ENCODE peak calls at places on chromosomes 2 and 18, in seven cellular contexts. One of them, this sample, is unnamed.

GRCh38 chr2:141810148-141810547 is 320.7 kb downstream of the LRP1B start:
- DNase-seq in neuronal stem cell: no peak
- DNase-seq in H1: no peak
- DNase-seq in IMR-90: no peak
- DNase-seq in H9: no peak
- DNase-seq in mesenchymal stem cell: no peak
- DNase-seq in trophoblast cell: no peak
- DNase-seq in this sample: no peak

GRCh38 chr2:83536489-83537020 is 922.5 kb downstream of the SUCLG1 start:
- DNase-seq in neuronal stem cell: no peak
- DNase-seq in H1: no peak
- DNase-seq in IMR-90: no peak
- DNase-seq in H9: no peak
- DNase-seq in mesenchymal stem cell: no peak
- DNase-seq in trophoblast cell: no peak
- DNase-seq in this sample: no peak

GRCh38 chr2:54977149-54977548 is 73.1 kb downstream of the RTN4 start:
- DNase-seq in neuronal stem cell: no peak
- DNase-seq in H1: no peak
- DNase-seq in IMR-90: no peak
- DNase-seq in H9: no peak
- DNase-seq in mesenchymal stem cell: peak
- DNase-seq in trophoblast cell: no peak
- DNase-seq in this sample: no peak

GRCh38 chr18:51009071-51009470 is 20.9 kb upstream of the SMAD4 start:
- DNase-seq in neuronal stem cell: no peak
- DNase-seq in H1: no peak
- DNase-seq in IMR-90: peak
- DNase-seq in H9: no peak
- DNase-seq in mesenchymal stem cell: peak
- DNase-seq in trophoblast cell: no peak
- DNase-seq in this sample: peak

GRCh38 chr18:28854964-28855363 is 678.0 kb upstream of the CDH2 start:
- DNase-seq in neuronal stem cell: no peak
- DNase-seq in H1: no peak
- DNase-seq in IMR-90: peak
- DNase-seq in H9: no peak
- DNase-seq in mesenchymal stem cell: peak
- DNase-seq in trophoblast cell: no peak
- DNase-seq in this sample: peak

GRCh38 chr2:64750817-64751285 is 97.1 kb upstream of the SERTAD2 start:
- DNase-seq in neuronal stem cell: peak
- DNase-seq in H1: peak
- DNase-seq in IMR-90: peak
- DNase-seq in H9: peak
- DNase-seq in mesenchymal stem cell: peak
- DNase-seq in trophoblast cell: peak
- DNase-seq in this sample: peak

GRCh38 chr2:187155472-187155871 is 292.6 kb downstream of the CALCRL start:
- DNase-seq in neuronal stem cell: no peak
- DNase-seq in H1: no peak
- DNase-seq in IMR-90: no peak
- DNase-seq in H9: no peak
- DNase-seq in mesenchymal stem cell: peak
- DNase-seq in trophoblast cell: no peak
- DNase-seq in this sample: no peak

GRCh38 chr18:51884039-51884438 is 456.0 kb upstream of the DCC start:
- DNase-seq in neuronal stem cell: no peak
- DNase-seq in H1: no peak
- DNase-seq in IMR-90: no peak
- DNase-seq in H9: no peak
- DNase-seq in mesenchymal stem cell: no peak
- DNase-seq in trophoblast cell: no peak
- DNase-seq in this sample: no peak

GRCh38 chr2:13666582-13667414 is 950.1 kb downstream of the TRIB2 start:
- DNase-seq in neuronal stem cell: no peak
- DNase-seq in H1: no peak
- DNase-seq in IMR-90: no peak
- DNase-seq in H9: no peak
- DNase-seq in mesenchymal stem cell: no peak
- DNase-seq in trophoblast cell: peak
- DNase-seq in this sample: no peak

GRCh38 chr2:182133195-182133891 is 147.7 kb downstream of the PPP1R1C start:
- DNase-seq in neuronal stem cell: no peak
- DNase-seq in H1: no peak
- DNase-seq in IMR-90: peak
- DNase-seq in H9: no peak
- DNase-seq in mesenchymal stem cell: no peak
- DNase-seq in trophoblast cell: no peak
- DNase-seq in this sample: no peak

GRCh38 chr2:81991282-81991681 is 1686.7 kb upstream of the LRRTM1 start:
- DNase-seq in neuronal stem cell: no peak
- DNase-seq in H1: no peak
- DNase-seq in IMR-90: no peak
- DNase-seq in H9: no peak
- DNase-seq in mesenchymal stem cell: no peak
- DNase-seq in trophoblast cell: no peak
- DNase-seq in this sample: no peak

GRCh38 chr18:35141077-35141476 is 99.8 kb upstream of the ZNF397 start:
- DNase-seq in neuronal stem cell: no peak
- DNase-seq in H1: no peak
- DNase-seq in IMR-90: no peak
- DNase-seq in H9: no peak
- DNase-seq in mesenchymal stem cell: no peak
- DNase-seq in trophoblast cell: no peak
- DNase-seq in this sample: no peak

GRCh38 chr2:143841935-143842334 is 678.0 kb downstream of the ZEB2 start:
- DNase-seq in neuronal stem cell: no peak
- DNase-seq in H1: no peak
- DNase-seq in IMR-90: peak
- DNase-seq in H9: no peak
- DNase-seq in mesenchymal stem cell: peak
- DNase-seq in trophoblast cell: no peak
- DNase-seq in this sample: peak

GRCh38 chr2:205103699-205104098 is 558.4 kb downstream of the PARD3B start:
- DNase-seq in neuronal stem cell: no peak
- DNase-seq in H1: no peak
- DNase-seq in IMR-90: no peak
- DNase-seq in H9: no peak
- DNase-seq in mesenchymal stem cell: no peak
- DNase-seq in trophoblast cell: no peak
- DNase-seq in this sample: no peak

GRCh38 chr18:68435581-68435980 is 279.3 kb downstream of the TMX3 start:
- DNase-seq in neuronal stem cell: no peak
- DNase-seq in H1: no peak
- DNase-seq in IMR-90: no peak
- DNase-seq in H9: no peak
- DNase-seq in mesenchymal stem cell: no peak
- DNase-seq in trophoblast cell: no peak
- DNase-seq in this sample: no peak

GRCh38 chr2:28407976-28408690 is 15.5 kb downstream of the FOSL2 start:
- DNase-seq in neuronal stem cell: no peak
- DNase-seq in H1: no peak
- DNase-seq in IMR-90: no peak
- DNase-seq in H9: no peak
- DNase-seq in mesenchymal stem cell: no peak
- DNase-seq in trophoblast cell: peak
- DNase-seq in this sample: no peak

GRCh38 chr2:58866040-58866439 is 624.9 kb upstream of the FANCL start:
- DNase-seq in neuronal stem cell: peak
- DNase-seq in H1: peak
- DNase-seq in IMR-90: no peak
- DNase-seq in H9: peak
- DNase-seq in mesenchymal stem cell: no peak
- DNase-seq in trophoblast cell: no peak
- DNase-seq in this sample: peak

DNA sequence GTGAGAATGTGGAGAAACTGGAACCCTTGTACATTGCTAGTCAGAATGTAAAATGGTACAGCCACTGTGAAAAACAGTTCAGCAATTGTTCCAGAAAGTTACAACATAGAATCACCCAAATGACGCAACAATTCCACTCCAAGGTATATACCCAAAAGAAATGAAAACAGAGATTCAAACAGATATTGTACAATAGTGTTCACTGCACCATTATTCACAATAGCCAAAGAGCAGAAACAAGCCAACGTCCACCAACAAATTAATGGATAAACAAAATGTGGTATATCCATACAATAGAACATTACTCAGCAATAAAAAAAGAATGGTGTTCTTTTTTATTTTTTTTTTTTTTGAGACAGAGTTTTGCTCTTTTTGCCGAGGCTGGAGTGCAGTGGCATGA is 10.9 kb downstream of the CLASP1 start:
- DNase-seq in neuronal stem cell: no peak
- DNase-seq in H1: no peak
- DNase-seq in IMR-90: no peak
- DNase-seq in H9: no peak
- DNase-seq in mesenchymal stem cell: no peak
- DNase-seq in trophoblast cell: no peak
- DNase-seq in this sample: no peak
- H3K4ac ChIP-seq in neuronal stem cell: no peak
- H3K4ac ChIP-seq in H1: no peak
- H3K4ac ChIP-seq in IMR-90: no peak
- H3K4ac ChIP-seq in H9: no peak
- H3K4ac ChIP-seq in mesenchymal stem cell: no peak
- H3K4ac ChIP-seq in trophoblast cell: no peak
- H3K4ac ChIP-seq in this sample: no peak

DNA sequence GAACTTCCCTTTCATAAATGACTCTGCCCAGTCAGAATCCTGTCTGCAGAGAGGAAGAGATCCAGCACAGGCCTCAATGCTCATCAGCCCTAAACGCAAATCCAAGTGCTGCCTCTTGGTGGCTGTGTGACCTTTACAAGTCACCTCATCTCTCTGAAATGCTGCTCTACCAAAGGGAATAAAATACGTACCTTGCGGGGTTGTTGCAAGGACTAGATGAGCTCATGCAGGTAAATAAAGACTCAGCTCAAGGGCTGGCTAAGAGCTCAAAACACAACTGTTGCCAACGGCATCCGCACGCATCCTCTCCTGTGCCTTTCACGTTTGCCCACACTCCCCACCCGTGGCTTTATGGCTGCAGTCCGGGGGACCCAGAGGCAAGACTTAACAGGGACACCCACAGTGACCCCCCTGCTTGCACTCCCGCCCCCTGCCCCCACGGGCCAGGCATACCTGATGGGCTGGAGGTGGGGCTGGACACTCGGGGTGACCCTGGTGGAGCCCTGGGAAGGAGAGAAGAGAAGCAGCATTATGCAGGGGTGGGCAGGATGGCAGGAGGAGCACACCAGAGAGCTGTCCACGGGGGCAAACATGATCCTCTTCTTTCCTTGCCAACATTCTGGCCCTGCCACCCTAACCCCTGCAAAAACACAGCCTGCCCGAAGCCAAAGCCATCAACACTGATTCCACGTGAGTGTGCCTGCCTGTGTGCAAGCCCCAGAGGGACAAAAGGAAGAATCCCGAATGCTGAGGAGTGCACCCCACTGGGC is 102.6 kb downstream of the TNS1 start:
- DNase-seq in neuronal stem cell: no peak
- DNase-seq in H1: no peak
- DNase-seq in IMR-90: no peak
- DNase-seq in H9: no peak
- DNase-seq in mesenchymal stem cell: no peak
- DNase-seq in trophoblast cell: no peak
- DNase-seq in this sample: peak
- H2BK5ac ChIP-seq in neuronal stem cell: no peak
- H2BK5ac ChIP-seq in H1: no peak
- H2BK5ac ChIP-seq in IMR-90: peak
- H2BK5ac ChIP-seq in H9: no peak
- H2BK5ac ChIP-seq in mesenchymal stem cell: no peak
- H2BK5ac ChIP-seq in trophoblast cell: no peak
- H2BK5ac ChIP-seq in this sample: no peak

GRCh38 chr2:105257981-105258380 is 16.4 kb downstream of the GPR45 start:
- DNase-seq in neuronal stem cell: no peak
- DNase-seq in H1: no peak
- DNase-seq in IMR-90: peak
- DNase-seq in H9: no peak
- DNase-seq in mesenchymal stem cell: no peak
- DNase-seq in trophoblast cell: no peak
- DNase-seq in this sample: no peak
- H2AK5ac ChIP-seq in neuronal stem cell: no peak
- H2AK5ac ChIP-seq in H1: no peak
- H2AK5ac ChIP-seq in IMR-90: no peak
- H2AK5ac ChIP-seq in H9: no peak
- H2AK5ac ChIP-seq in mesenchymal stem cell: peak
- H2AK5ac ChIP-seq in trophoblast cell: peak
- H2AK5ac ChIP-seq in this sample: no peak

GRCh38 chr2:121804997-121805766 is 49.7 kb downstream of the TSN start:
- DNase-seq in neuronal stem cell: no peak
- DNase-seq in H1: no peak
- DNase-seq in IMR-90: no peak
- DNase-seq in H9: no peak
- DNase-seq in mesenchymal stem cell: no peak
- DNase-seq in trophoblast cell: no peak
- DNase-seq in this sample: peak

GRCh38 chr2:121803503-121803902 is 48.1 kb downstream of the TSN start:
- DNase-seq in neuronal stem cell: no peak
- DNase-seq in H1: no peak
- DNase-seq in IMR-90: no peak
- DNase-seq in H9: no peak
- DNase-seq in mesenchymal stem cell: no peak
- DNase-seq in trophoblast cell: no peak
- DNase-seq in this sample: no peak

GRCh38 chr2:121805767-121806145 is 50.3 kb downstream of the TSN start:
- DNase-seq in neuronal stem cell: no peak
- DNase-seq in H1: no peak
- DNase-seq in IMR-90: no peak
- DNase-seq in H9: no peak
- DNase-seq in mesenchymal stem cell: no peak
- DNase-seq in trophoblast cell: no peak
- DNase-seq in this sample: no peak

GRCh38 chr2:121801916-121802315 is 46.5 kb downstream of the TSN start:
- DNase-seq in neuronal stem cell: no peak
- DNase-seq in H1: no peak
- DNase-seq in IMR-90: no peak
- DNase-seq in H9: no peak
- DNase-seq in mesenchymal stem cell: no peak
- DNase-seq in trophoblast cell: no peak
- DNase-seq in this sample: no peak

GRCh38 chr2:121804340-121804739 is 48.9 kb downstream of the TSN start:
- DNase-seq in neuronal stem cell: no peak
- DNase-seq in H1: no peak
- DNase-seq in IMR-90: peak
- DNase-seq in H9: peak
- DNase-seq in mesenchymal stem cell: no peak
- DNase-seq in trophoblast cell: no peak
- DNase-seq in this sample: peak
- H3K4ac ChIP-seq in neuronal stem cell: no peak
- H3K4ac ChIP-seq in H1: no peak
- H3K4ac ChIP-seq in IMR-90: no peak
- H3K4ac ChIP-seq in H9: no peak
- H3K4ac ChIP-seq in mesenchymal stem cell: no peak
- H3K4ac ChIP-seq in trophoblast cell: no peak
- H3K4ac ChIP-seq in this sample: no peak

GRCh38 chr2:88481937-88482336 is 29.4 kb upstream of the FOXI3 start:
- DNase-seq in neuronal stem cell: no peak
- DNase-seq in H1: no peak
- DNase-seq in IMR-90: peak
- DNase-seq in H9: no peak
- DNase-seq in mesenchymal stem cell: no peak
- DNase-seq in trophoblast cell: peak
- DNase-seq in this sample: peak
- H2BK5ac ChIP-seq in neuronal stem cell: no peak
- H2BK5ac ChIP-seq in H1: no peak
- H2BK5ac ChIP-seq in IMR-90: no peak
- H2BK5ac ChIP-seq in H9: no peak
- H2BK5ac ChIP-seq in mesenchymal stem cell: no peak
- H2BK5ac ChIP-seq in trophoblast cell: no peak
- H2BK5ac ChIP-seq in this sample: no peak

This sample was measured in mesendoderm.